ENCODE peak calls at places on chromosomes 13 and 19, in six cellular contexts. S is left ventricle myocardium inferior, K is fibroblast of pulmonary artery, E is HFFc6, M is nephron progenitor cell, B is natural killer cell. G is an unnamed sample.

GRCh38 chr13:31322025-31322424 is 122.2 kb downstream of the B3GLCT start:
- DNase-seq in E (no peak), K (peak), S (peak), M (no peak), B (no peak), G (peak)

GRCh38 chr13:48542581-48543341 is 9.9 kb upstream of the RCBTB2 start:
- DNase-seq in M (peak), S (peak), B (no peak), K (peak), E (no peak), G (peak)

GRCh38 chr19:3479819-3480215 is 508 bp downstream of the SMIM24 start:
- DNase-seq in S (no peak), E (no peak), M (peak), K (no peak), B (peak), G (no peak)

GRCh38 chr19:17579523-17580244 is 24.2 kb downstream of the COLGALT1 start:
- DNase-seq in E (peak), K (peak), B (peak), M (peak), S (peak), G (peak)

GRCh38 chr19:12544401-12544876 is 6.8 kb downstream of the ZNF564 start:
- DNase-seq in K (peak), M (no peak), E (no peak), B (no peak), S (no peak), G (peak)

GRCh38 chr13:64293923-64294322 is 2878.3 kb upstream of the PCDH20 start:
- DNase-seq in B (no peak), K (peak), E (no peak), S (no peak), M (no peak), G (peak)

GRCh38 chr19:45496349-45496953 is 396 bp downstream of the RTN2 start:
- DNase-seq in B (peak), E (no peak), M (peak), K (no peak), S (no peak), G (no peak)

GRCh38 chr13:25872871-25873607 is 178.8 kb downstream of the SHISA2 start:
- DNase-seq in B (no peak), E (no peak), S (no peak), M (no peak), K (peak), G (peak)

GRCh38 chr13:113123226-113124150 is 889 bp downstream of the F10 start:
- DNase-seq in B (no peak), E (no peak), M (no peak), K (no peak), S (no peak), G (no peak)

GRCh38 chr19:4539697-4540581 is at the start of gene LRG1:
- DNase-seq in M (no peak), K (peak), S (no peak), E (no peak), B (no peak), G (no peak)

GRCh38 chr19:33868076-33868735 is 71.5 kb downstream of the KCTD15 start:
- DNase-seq in K (no peak), B (no peak), M (no peak), S (no peak), E (no peak), G (no peak)

GRCh38 chr19:33492090-33492489 is 29.5 kb downstream of the PEPD start:
- DNase-seq in S (no peak), M (no peak), E (no peak), B (no peak), K (no peak), G (no peak)

GRCh38 chr19:1161716-1162115 is 12.4 kb downstream of the SBNO2 start:
- DNase-seq in S (no peak), K (peak), M (no peak), B (no peak), E (no peak), G (peak)

GRCh38 chr13:89401209-89401810 is 1730.1 kb downstream of the SLITRK5 start:
- DNase-seq in S (no peak), M (no peak), E (no peak), K (peak), B (no peak), G (peak)

GRCh38 chr13:113545455-113545930 is 39.1 kb upstream of the TFDP1 start:
- DNase-seq in E (peak), M (no peak), S (peak), K (no peak), B (no peak), G (peak)

GRCh38 chr19:17306285-17306714 is 628 bp downstream of the MRPL34 start:
- DNase-seq in S (no peak), K (no peak), E (no peak), M (peak), B (no peak), G (no peak)

GRCh38 chr19:5253403-5254110 is 87.1 kb downstream of the PTPRS start:
- DNase-seq in M (no peak), E (no peak), S (no peak), K (no peak), B (no peak), G (no peak)

GRCh38 chr19:17451820-17452219 is 3.4 kb upstream of the TMEM221 start:
- DNase-seq in M (no peak), B (no peak), K (no peak), S (no peak), E (no peak), G (no peak)

GRCh38 chr19:51016798-51017683 is 2.5 kb downstream of the KLK10 start:
- DNase-seq in B (peak), S (no peak), E (no peak), K (peak), M (peak), G (peak)
- TF ChIP-seq CTCF in B (peak), S (peak), E (peak), K (peak), M (peak), G (peak)

DNA sequence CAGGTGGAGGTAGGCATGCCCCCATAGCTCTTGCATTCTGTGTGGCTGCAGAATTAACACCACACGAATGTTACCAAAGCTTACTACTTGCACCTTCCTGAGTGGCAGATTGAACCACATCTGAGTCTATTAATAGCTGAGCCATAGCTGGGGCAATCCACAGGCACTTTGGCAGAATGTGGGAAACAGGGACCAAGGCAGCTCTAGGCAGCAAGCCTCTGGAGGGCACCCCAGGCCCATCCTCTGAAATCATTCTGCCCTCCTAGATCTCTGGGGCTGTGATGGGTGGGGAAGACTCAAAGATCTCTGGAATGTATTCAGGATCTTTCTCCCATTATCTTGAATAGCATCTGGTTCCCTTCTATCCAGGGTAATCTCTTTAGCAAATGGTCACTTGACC is 139.3 kb downstream of the TNFRSF19 start:
- DNase-seq in S (no peak), E (peak), M (no peak), K (no peak), B (no peak), G (peak)
- TF ChIP-seq CTCF in S (peak), E (peak), M (no peak), K (no peak), B (no peak), G (peak)

GRCh38 chr13:30165071-30165470 is 142.3 kb downstream of the KATNAL1 start:
- DNase-seq in M (no peak), B (no peak), K (no peak), S (no peak), E (no peak), G (no peak)

GRCh38 chr13:30170569-30170968 is 136.8 kb downstream of the KATNAL1 start:
- DNase-seq in E (no peak), B (no peak), S (no peak), M (no peak), K (no peak), G (no peak)

GRCh38 chr13:30169442-30169841 is 137.9 kb downstream of the KATNAL1 start:
- DNase-seq in K (no peak), M (no peak), S (no peak), E (no peak), B (no peak), G (peak)

GRCh38 chr13:30164141-30164540 is 143.2 kb downstream of the KATNAL1 start:
- DNase-seq in E (no peak), K (no peak), M (no peak), S (no peak), B (no peak), G (no peak)

GRCh38 chr13:30165791-30166190 is 141.6 kb downstream of the KATNAL1 start:
- DNase-seq in S (no peak), B (no peak), E (no peak), K (peak), M (no peak), G (no peak)
- TF ChIP-seq CTCF in S (no peak), B (no peak), E (no peak), K (no peak), M (no peak), G (no peak)

DNA sequence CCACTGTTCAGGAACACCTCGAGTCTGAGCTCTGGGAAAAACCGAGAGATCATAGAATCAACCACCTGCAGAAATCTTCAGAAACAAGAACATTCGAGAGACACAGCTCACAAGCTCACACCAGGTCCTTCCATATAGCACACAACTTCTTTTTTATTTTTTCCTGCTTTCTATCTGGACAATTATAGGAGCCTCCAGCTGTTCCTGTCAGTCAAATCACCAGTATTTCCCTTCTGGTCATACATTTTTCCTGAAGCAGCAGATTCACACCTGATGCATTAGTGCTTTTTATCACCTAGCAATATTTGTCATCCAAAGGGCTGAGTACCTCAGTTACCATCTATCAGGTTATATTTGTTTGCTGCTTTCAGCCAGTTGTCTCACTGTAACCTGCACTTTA is 323.5 kb downstream of the FOXO1 start:
- DNase-seq in B (no peak), K (no peak), E (no peak), S (no peak), M (no peak), G (no peak)
- TF ChIP-seq CTCF in B (no peak), K (no peak), E (no peak), S (no peak), M (no peak), G (no peak)

DNA sequence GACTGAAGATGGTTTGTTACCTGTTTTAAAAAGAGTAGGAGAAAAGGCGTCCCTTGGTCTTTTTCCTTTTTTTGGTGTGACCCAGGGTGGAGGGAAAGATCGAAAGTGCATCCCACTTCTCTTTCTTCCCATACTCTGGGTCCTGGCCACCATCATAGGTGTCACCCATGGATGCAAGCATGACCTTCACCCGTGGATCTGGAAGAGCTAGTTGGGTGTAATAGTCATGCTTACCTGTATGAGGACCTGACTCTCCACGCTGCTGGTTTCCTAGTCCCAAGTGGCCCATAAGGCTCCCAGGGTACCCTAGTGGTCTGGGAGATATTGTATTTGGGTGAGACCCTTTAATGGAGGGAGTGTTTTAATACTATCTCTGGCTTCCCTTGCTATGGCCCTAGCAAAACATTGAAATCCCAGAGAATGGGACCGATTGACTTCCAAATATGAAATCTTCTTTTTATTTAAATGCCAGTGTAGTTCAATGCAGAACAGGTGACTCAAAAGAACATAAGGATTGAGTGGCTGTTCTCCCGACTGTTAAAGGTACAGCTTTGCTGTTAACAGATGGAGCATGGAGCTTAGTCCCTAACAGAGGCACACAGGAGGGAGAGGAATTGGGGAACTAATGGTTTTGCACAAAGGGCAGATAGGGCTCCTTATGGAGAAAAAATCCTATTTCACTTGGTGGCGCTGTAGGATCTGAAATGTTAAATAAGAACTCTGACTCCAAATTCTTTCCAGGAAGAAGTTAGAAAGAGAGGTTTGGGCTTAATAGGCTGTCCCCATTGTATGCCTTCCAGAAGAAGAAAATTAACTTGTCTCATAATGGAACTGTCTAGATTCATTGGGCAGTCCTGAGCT is 7.0 kb upstream of the ZNF550 start:
- DNase-seq in E (no peak), K (peak), B (no peak), S (no peak), M (no peak), G (peak)
- TF ChIP-seq CTCF in E (no peak), K (no peak), B (no peak), S (no peak), M (no peak), G (no peak)

GRCh38 chr19:40798223-40798996 is 581 bp upstream of the EGLN2 start:
- DNase-seq in M (peak), E (peak), S (peak), B (peak), K (peak), G (peak)
- TF ChIP-seq CTCF in M (no peak), E (peak), S (peak), B (peak), K (peak), G (peak)